ENCODE peak calls at places on chromosomes 16 and 17, in six cellular contexts. One of them, this sample, is unnamed.

GRCh38 chr17:77821114-77821513 is 137.4 kb upstream of the TNRC6C start:
- DNase-seq in GM12878: no peak
- DNase-seq in K562: peak
- DNase-seq in GM12892: no peak
- DNase-seq in HepG2: peak
- DNase-seq in H1: no peak
- DNase-seq in this sample: peak

GRCh38 chr16:75653926-75654325 is 6.4 kb downstream of the TERF2IP start:
- DNase-seq in GM12892: no peak
- DNase-seq in HepG2: no peak
- DNase-seq in GM12878: no peak
- DNase-seq in K562: no peak
- DNase-seq in H1: no peak
- DNase-seq in this sample: no peak

GRCh38 chr16:21158208-21159110 is at the start of gene LDAF1:
- DNase-seq in HepG2: peak
- DNase-seq in GM12878: no peak
- DNase-seq in GM12892: peak
- DNase-seq in K562: peak
- DNase-seq in H1: no peak
- DNase-seq in this sample: peak

GRCh38 chr16:22425036-22425801 is 50.8 kb upstream of the CDR2 start:
- DNase-seq in K562: no peak
- DNase-seq in HepG2: no peak
- DNase-seq in GM12878: no peak
- DNase-seq in H1: no peak
- DNase-seq in GM12892: no peak
- DNase-seq in this sample: no peak

GRCh38 chr16:82345318-82345717 is 175.3 kb upstream of the MPHOSPH6 start:
- DNase-seq in K562: no peak
- DNase-seq in GM12892: no peak
- DNase-seq in H1: no peak
- DNase-seq in GM12878: no peak
- DNase-seq in HepG2: no peak
- DNase-seq in this sample: no peak

GRCh38 chr16:27847030-27847550 is 216.4 kb downstream of the GSG1L start:
- DNase-seq in HepG2: no peak
- DNase-seq in K562: no peak
- DNase-seq in H1: no peak
- DNase-seq in GM12878: no peak
- DNase-seq in GM12892: no peak
- DNase-seq in this sample: no peak

GRCh38 chr17:57956311-57957119 is 1.3 kb upstream of the CUEDC1 start:
- DNase-seq in H1: no peak
- DNase-seq in GM12878: peak
- DNase-seq in GM12892: no peak
- DNase-seq in HepG2: no peak
- DNase-seq in K562: no peak
- DNase-seq in this sample: peak

GRCh38 chr17:39658760-39659159 is 6.4 kb upstream of the TCAP start:
- DNase-seq in GM12878: no peak
- DNase-seq in GM12892: no peak
- DNase-seq in H1: no peak
- DNase-seq in K562: no peak
- DNase-seq in HepG2: no peak
- DNase-seq in this sample: no peak

GRCh38 chr17:59675231-59675630 is 32.0 kb downstream of the PTRH2 start:
- DNase-seq in H1: no peak
- DNase-seq in HepG2: no peak
- DNase-seq in GM12878: no peak
- DNase-seq in K562: no peak
- DNase-seq in GM12892: no peak
- DNase-seq in this sample: no peak

DNA sequence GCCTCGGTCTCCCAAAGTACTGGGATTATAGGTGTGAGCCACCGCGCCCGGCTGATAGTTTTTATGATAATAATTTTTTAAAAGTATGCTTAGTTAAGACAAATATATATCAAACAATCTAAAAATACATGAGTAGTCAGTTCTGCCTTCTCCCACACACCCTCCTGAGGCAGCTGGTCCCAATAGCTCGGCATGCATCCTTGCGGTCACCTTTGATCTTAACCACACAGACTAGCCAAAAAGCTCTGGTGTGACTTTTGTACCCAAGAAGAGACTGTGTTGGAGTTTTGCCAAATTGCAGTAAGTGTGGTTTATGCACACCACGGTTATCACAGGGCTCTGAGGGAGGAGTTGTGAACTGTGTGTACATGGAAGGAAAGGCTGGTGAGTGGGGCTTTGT is 25.6 kb downstream of the ATP6V0A1 start:
- DNase-seq in K562: no peak
- DNase-seq in GM12892: no peak
- DNase-seq in GM12878: peak
- DNase-seq in H1: no peak
- DNase-seq in HepG2: peak
- DNase-seq in this sample: peak
- TF ChIP-seq TAF1 in K562: no peak
- TF ChIP-seq TAF1 in GM12892: no peak
- TF ChIP-seq TAF1 in GM12878: no peak
- TF ChIP-seq TAF1 in H1: no peak
- TF ChIP-seq TAF1 in HepG2: no peak
- TF ChIP-seq TAF1 in this sample: no peak

DNA sequence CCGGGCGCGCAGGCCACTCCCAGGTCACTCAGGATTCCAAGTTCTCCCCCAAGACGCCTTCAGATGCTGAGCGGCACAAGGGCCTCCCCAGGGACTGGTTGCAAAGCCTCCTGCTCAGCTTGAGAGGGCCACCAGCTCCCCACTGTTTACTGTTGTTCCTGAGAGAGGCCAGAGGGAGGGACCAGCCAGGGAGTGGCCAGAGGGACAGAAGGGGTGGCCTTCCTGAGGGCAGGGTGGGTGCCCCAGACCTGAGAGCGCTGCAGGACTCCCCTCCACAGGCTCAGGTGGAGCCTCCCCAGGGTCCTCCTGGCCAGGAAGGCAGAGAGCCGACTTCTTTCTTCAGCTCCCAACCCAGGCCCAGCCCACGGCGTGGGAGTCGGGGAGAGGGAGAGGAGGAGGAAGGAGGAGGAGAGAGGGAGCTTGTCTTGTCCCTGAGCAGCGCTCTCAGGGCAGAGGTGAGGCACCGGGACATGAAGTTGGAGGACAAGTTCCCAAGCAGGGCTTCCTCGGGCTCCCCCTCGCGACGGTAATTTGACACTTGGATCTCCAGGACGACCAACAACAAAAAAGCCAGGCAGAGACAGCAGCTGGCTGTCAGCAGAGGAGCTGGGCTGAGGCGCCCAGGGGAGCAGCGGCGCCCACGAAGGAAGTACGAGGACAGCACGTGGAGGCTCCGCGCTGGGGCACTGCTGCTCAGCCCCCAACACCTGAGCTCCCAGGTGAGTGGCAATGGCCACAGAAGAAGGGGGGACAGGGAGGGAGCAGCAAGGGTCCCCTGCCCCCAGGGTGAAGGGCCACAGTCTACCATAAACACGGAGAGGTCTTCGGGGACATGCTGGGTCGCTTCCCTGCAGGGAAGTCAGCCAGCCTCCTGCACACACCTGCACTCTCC is 496 bp downstream of the SMIM5 start:
- DNase-seq in K562: peak
- DNase-seq in GM12892: peak
- DNase-seq in HepG2: peak
- DNase-seq in H1: peak
- DNase-seq in GM12878: no peak
- DNase-seq in this sample: peak
- TF ChIP-seq POLR2A in K562: no peak
- TF ChIP-seq POLR2A in GM12892: no peak
- TF ChIP-seq POLR2A in HepG2: no peak
- TF ChIP-seq POLR2A in H1: no peak
- TF ChIP-seq POLR2A in GM12878: no peak
- TF ChIP-seq POLR2A in this sample: no peak

DNA sequence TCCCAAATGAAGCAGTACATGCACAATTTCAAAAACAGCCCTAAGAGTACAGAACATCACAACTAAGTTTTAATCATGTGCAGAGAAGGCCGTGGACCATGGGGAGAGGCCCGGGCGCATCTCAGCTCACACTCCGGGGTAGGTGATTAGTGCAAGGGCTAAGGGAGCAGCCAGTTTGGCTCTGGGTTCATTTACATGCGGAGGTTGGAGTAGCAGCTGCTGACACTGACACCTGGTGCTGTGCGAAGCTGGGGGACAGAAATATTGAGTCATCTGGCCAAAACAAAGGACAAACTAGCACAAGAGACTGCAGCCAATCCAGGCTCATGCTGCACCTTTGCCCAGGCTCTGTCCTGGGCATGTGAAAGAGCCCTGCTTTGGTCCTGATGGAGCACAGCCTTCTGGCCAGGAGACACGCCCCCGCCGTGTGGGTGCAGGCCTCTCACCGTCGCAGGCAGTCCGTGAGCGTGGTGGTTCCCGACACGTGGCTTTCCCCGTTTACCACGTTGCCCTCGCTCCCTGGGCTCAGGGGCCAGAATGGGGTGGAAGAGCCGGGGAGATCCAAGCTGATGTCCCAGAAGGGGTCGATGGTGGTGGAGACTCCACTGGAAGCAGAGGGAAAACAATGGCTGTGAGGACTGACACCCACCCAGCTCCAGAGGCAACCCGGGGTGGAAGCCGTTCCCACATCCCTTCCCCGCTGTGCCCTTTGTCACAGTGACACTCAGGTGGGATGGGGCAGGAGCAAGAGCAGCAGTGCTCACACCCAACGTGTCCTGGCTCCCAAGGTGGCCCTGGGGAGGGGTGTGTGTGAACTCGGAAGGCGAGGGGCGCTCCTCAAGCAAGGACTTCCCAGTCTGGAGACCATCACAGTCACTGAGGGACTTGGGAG is 31.9 kb downstream of the USP22 start:
- DNase-seq in HepG2: no peak
- DNase-seq in GM12892: no peak
- DNase-seq in GM12878: no peak
- DNase-seq in H1: no peak
- DNase-seq in K562: no peak
- DNase-seq in this sample: no peak
- TF ChIP-seq TAF1 in HepG2: no peak
- TF ChIP-seq TAF1 in GM12892: no peak
- TF ChIP-seq TAF1 in GM12878: no peak
- TF ChIP-seq TAF1 in H1: no peak
- TF ChIP-seq TAF1 in K562: no peak
- TF ChIP-seq TAF1 in this sample: no peak

DNA sequence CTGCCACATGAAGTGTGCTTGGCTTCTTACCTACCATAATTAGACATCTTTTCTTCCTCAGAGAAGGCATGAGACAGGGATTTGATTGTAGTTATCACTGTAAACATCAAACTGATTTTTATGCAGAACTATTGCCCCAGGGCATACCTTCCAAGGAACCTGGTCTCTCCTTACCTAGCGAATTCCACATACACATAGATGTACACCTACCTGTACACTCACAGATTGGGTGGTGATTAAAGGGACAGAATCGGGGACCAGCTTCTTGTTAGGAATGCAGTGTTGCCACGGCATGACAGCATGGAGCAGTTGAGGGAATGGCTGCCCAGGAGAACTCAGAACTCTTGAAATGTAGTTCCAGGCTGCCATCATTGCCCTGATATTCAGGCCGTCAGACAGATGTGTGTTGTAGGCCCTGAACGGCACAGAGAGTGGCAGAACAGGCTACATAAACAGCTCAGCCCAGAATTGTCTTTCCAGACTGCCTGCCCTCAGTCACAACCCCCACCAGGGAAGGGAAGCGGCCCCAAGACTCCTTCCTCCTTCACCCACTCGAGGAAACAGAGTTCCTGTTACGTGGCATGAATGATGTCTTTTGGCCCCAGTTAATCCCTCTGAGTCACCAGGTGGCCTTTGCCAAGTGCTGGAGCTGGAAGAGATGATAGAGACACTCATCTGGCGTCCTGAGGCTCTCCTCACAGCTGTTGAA is 17.8 kb upstream of the NAGLU start:
- DNase-seq in GM12878: no peak
- DNase-seq in GM12892: no peak
- DNase-seq in H1: no peak
- DNase-seq in K562: peak
- DNase-seq in HepG2: no peak
- DNase-seq in this sample: no peak
- TF ChIP-seq POLR2A in GM12878: no peak
- TF ChIP-seq POLR2A in GM12892: no peak
- TF ChIP-seq POLR2A in H1: no peak
- TF ChIP-seq POLR2A in K562: no peak
- TF ChIP-seq POLR2A in HepG2: no peak
- TF ChIP-seq POLR2A in this sample: no peak

DNA sequence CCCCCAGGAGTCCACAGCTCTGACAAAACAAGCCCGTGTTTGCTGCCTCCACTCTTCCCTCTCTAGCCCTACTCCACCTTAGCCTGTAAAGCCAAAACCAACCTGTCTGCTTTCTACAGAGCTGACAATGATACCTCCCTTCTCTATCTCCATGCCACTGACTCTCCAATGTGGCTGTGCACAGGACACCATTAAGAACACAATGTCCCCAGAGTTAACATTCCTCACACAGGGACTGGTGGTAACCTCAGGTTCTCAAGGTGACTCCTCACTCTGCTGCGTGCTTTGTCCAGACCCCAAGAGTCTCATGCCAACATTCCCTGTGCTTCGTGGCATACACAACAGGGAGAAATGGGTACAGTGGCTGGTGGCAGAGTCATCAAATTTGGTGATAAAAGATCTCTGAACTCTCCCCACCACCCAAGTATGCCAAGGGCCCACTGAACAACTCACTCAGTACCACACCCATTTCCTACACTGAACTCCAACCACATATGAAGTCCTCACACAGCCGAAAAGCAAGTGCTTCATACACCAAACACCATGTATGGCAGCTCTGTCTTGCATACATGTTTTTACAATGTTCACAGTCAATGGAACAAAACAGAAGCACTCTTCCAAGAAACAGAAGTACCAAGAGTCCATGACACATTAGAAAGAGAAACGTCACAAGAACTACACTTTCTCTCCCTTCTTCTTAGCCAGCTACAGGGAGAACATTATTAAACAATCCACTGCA is 21.1 kb downstream of the CSNK2A2 start:
- DNase-seq in GM12878: no peak
- DNase-seq in K562: no peak
- DNase-seq in HepG2: no peak
- DNase-seq in GM12892: no peak
- DNase-seq in H1: no peak
- DNase-seq in this sample: no peak
- TF ChIP-seq TAF1 in GM12878: no peak
- TF ChIP-seq TAF1 in K562: no peak
- TF ChIP-seq TAF1 in HepG2: no peak
- TF ChIP-seq TAF1 in GM12892: no peak
- TF ChIP-seq TAF1 in H1: no peak
- TF ChIP-seq TAF1 in this sample: no peak

GRCh38 chr16:24761526-24761925 is 32.1 kb downstream of the TNRC6A start:
- DNase-seq in GM12892: no peak
- DNase-seq in GM12878: no peak
- DNase-seq in H1: no peak
- DNase-seq in HepG2: no peak
- DNase-seq in K562: no peak
- DNase-seq in this sample: no peak
- TF ChIP-seq POLR2A in GM12892: no peak
- TF ChIP-seq POLR2A in GM12878: no peak
- TF ChIP-seq POLR2A in H1: no peak
- TF ChIP-seq POLR2A in HepG2: no peak
- TF ChIP-seq POLR2A in K562: no peak
- TF ChIP-seq POLR2A in this sample: no peak